ENCODE peak calls at places on chromosome 1, in eight cellular contexts. One of them, this sample, is unnamed.

GRCh38 chr1:205932776-205933175 is 10.5 kb downstream of the SLC26A9 start:
- DNase-seq in GM23248: no peak
- DNase-seq in NT2/D1: no peak
- DNase-seq in SK-N-SH: no peak
- DNase-seq in DND-41: no peak
- DNase-seq in neuronal stem cell: no peak
- DNase-seq in mammary epithelial cell: no peak
- DNase-seq in MM.1S: no peak
- DNase-seq in this sample: no peak

GRCh38 chr1:212181015-212181891 is 104.0 kb upstream of the PPP2R5A start:
- DNase-seq in GM23248: no peak
- DNase-seq in NT2/D1: no peak
- DNase-seq in SK-N-SH: no peak
- DNase-seq in DND-41: no peak
- DNase-seq in neuronal stem cell: no peak
- DNase-seq in mammary epithelial cell: no peak
- DNase-seq in MM.1S: no peak
- DNase-seq in this sample: peak

GRCh38 chr1:2189459-2190425 is 4.8 kb downstream of the FAAP20 start:
- DNase-seq in GM23248: peak
- DNase-seq in NT2/D1: peak
- DNase-seq in SK-N-SH: peak
- DNase-seq in DND-41: no peak
- DNase-seq in neuronal stem cell: peak
- DNase-seq in mammary epithelial cell: peak
- DNase-seq in MM.1S: peak
- DNase-seq in this sample: peak

GRCh38 chr1:118842462-118843201 is 145.5 kb downstream of the TBX15 start:
- DNase-seq in GM23248: no peak
- DNase-seq in NT2/D1: no peak
- DNase-seq in SK-N-SH: no peak
- DNase-seq in DND-41: no peak
- DNase-seq in neuronal stem cell: no peak
- DNase-seq in mammary epithelial cell: no peak
- DNase-seq in MM.1S: no peak
- DNase-seq in this sample: peak

GRCh38 chr1:26368486-26368885 is 4.1 kb downstream of the ZNF683 start:
- DNase-seq in GM23248: no peak
- DNase-seq in NT2/D1: no peak
- DNase-seq in SK-N-SH: no peak
- DNase-seq in DND-41: no peak
- DNase-seq in neuronal stem cell: no peak
- DNase-seq in mammary epithelial cell: no peak
- DNase-seq in MM.1S: no peak
- DNase-seq in this sample: no peak

GRCh38 chr1:201540846-201541735 is 2.2 kb downstream of the NAV1 start:
- DNase-seq in GM23248: no peak
- DNase-seq in NT2/D1: no peak
- DNase-seq in SK-N-SH: no peak
- DNase-seq in DND-41: no peak
- DNase-seq in neuronal stem cell: no peak
- DNase-seq in mammary epithelial cell: no peak
- DNase-seq in MM.1S: no peak
- DNase-seq in this sample: peak

GRCh38 chr1:14804626-14805025 is 206.1 kb downstream of the KAZN start:
- DNase-seq in GM23248: peak
- DNase-seq in NT2/D1: no peak
- DNase-seq in SK-N-SH: peak
- DNase-seq in DND-41: peak
- DNase-seq in neuronal stem cell: no peak
- DNase-seq in mammary epithelial cell: no peak
- DNase-seq in MM.1S: no peak
- DNase-seq in this sample: peak

GRCh38 chr1:58573705-58574591 is 3.1 kb downstream of the TACSTD2 start:
- DNase-seq in GM23248: no peak
- DNase-seq in NT2/D1: no peak
- DNase-seq in SK-N-SH: no peak
- DNase-seq in DND-41: no peak
- DNase-seq in neuronal stem cell: no peak
- DNase-seq in mammary epithelial cell: peak
- DNase-seq in MM.1S: peak
- DNase-seq in this sample: no peak

GRCh38 chr1:109425902-109426277 is 358 bp downstream of the PSMA5 start:
- DNase-seq in GM23248: peak
- DNase-seq in NT2/D1: peak
- DNase-seq in SK-N-SH: no peak
- DNase-seq in DND-41: peak
- DNase-seq in neuronal stem cell: no peak
- DNase-seq in mammary epithelial cell: no peak
- DNase-seq in MM.1S: peak
- DNase-seq in this sample: peak

GRCh38 chr1:207181838-207182237 is 77.8 kb downstream of the C4BPA start:
- DNase-seq in GM23248: no peak
- DNase-seq in NT2/D1: no peak
- DNase-seq in SK-N-SH: no peak
- DNase-seq in DND-41: no peak
- DNase-seq in neuronal stem cell: no peak
- DNase-seq in mammary epithelial cell: peak
- DNase-seq in MM.1S: no peak
- DNase-seq in this sample: no peak

GRCh38 chr1:1081311-1082238 is 7.5 kb upstream of the RNF223 start:
- DNase-seq in GM23248: no peak
- DNase-seq in NT2/D1: no peak
- DNase-seq in SK-N-SH: peak
- DNase-seq in DND-41: no peak
- DNase-seq in neuronal stem cell: no peak
- DNase-seq in mammary epithelial cell: no peak
- DNase-seq in MM.1S: no peak
- DNase-seq in this sample: no peak

GRCh38 chr1:10541286-10541685 is 66.5 kb downstream of the PEX14 start:
- DNase-seq in GM23248: no peak
- DNase-seq in NT2/D1: no peak
- DNase-seq in SK-N-SH: no peak
- DNase-seq in DND-41: no peak
- DNase-seq in neuronal stem cell: no peak
- DNase-seq in mammary epithelial cell: no peak
- DNase-seq in MM.1S: no peak
- DNase-seq in this sample: no peak

GRCh38 chr1:186212574-186213224 is 162.4 kb downstream of the TPR start:
- DNase-seq in GM23248: peak
- DNase-seq in NT2/D1: peak
- DNase-seq in SK-N-SH: peak
- DNase-seq in DND-41: peak
- DNase-seq in neuronal stem cell: peak
- DNase-seq in mammary epithelial cell: peak
- DNase-seq in MM.1S: peak
- DNase-seq in this sample: peak

GRCh38 chr1:224259986-224260385 is 70.0 kb downstream of the NVL start:
- DNase-seq in GM23248: peak
- DNase-seq in NT2/D1: no peak
- DNase-seq in SK-N-SH: no peak
- DNase-seq in DND-41: no peak
- DNase-seq in neuronal stem cell: no peak
- DNase-seq in mammary epithelial cell: no peak
- DNase-seq in MM.1S: no peak
- DNase-seq in this sample: no peak

GRCh38 chr1:41917835-41918449 is 780 bp downstream of the HIVEP3 start:
- DNase-seq in GM23248: peak
- DNase-seq in NT2/D1: no peak
- DNase-seq in SK-N-SH: peak
- DNase-seq in DND-41: peak
- DNase-seq in neuronal stem cell: peak
- DNase-seq in mammary epithelial cell: peak
- DNase-seq in MM.1S: peak
- DNase-seq in this sample: no peak

GRCh38 chr1:205950826-205951549 is 7.7 kb upstream of the SLC26A9 start:
- DNase-seq in GM23248: peak
- DNase-seq in NT2/D1: no peak
- DNase-seq in SK-N-SH: no peak
- DNase-seq in DND-41: no peak
- DNase-seq in neuronal stem cell: no peak
- DNase-seq in mammary epithelial cell: peak
- DNase-seq in MM.1S: no peak
- DNase-seq in this sample: no peak

DNA sequence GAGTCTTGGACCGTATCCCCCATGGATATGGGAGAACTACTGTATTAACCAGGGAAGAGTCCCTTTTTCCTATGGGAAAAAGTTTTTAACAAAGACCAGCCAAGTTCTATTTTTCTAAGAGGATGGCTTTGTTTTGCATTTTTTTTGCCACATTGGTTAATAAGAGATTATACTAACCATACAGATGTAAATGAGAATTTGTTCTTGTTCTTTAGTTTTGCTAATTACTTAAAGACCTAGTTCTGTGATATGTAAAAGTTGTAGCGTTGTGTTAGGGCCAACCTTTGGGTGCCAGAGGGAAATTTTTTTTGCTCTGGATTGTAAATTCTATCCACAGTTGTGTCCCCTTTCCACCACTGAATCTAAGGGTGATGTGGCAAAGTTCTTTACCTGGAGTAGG is 2.8 kb downstream of the SOAT1 start:
- DNase-seq in GM23248: no peak
- DNase-seq in NT2/D1: peak
- DNase-seq in SK-N-SH: no peak
- DNase-seq in DND-41: no peak
- DNase-seq in neuronal stem cell: no peak
- DNase-seq in mammary epithelial cell: no peak
- DNase-seq in MM.1S: no peak
- DNase-seq in this sample: peak
- H3K4me3 ChIP-seq in GM23248: no peak
- H3K4me3 ChIP-seq in NT2/D1: no peak
- H3K4me3 ChIP-seq in SK-N-SH: no peak
- H3K4me3 ChIP-seq in DND-41: no peak
- H3K4me3 ChIP-seq in neuronal stem cell: no peak
- H3K4me3 ChIP-seq in mammary epithelial cell: no peak
- H3K4me3 ChIP-seq in MM.1S: no peak
- H3K4me3 ChIP-seq in this sample: no peak

GRCh38 chr1:93219443-93219842 is 38.9 kb downstream of the CCDC18 start:
- DNase-seq in GM23248: no peak
- DNase-seq in NT2/D1: no peak
- DNase-seq in SK-N-SH: no peak
- DNase-seq in DND-41: peak
- DNase-seq in neuronal stem cell: no peak
- DNase-seq in mammary epithelial cell: peak
- DNase-seq in MM.1S: peak
- DNase-seq in this sample: no peak

GRCh38 chr1:93222987-93223675 is 42.6 kb downstream of the CCDC18 start:
- DNase-seq in GM23248: no peak
- DNase-seq in NT2/D1: no peak
- DNase-seq in SK-N-SH: peak
- DNase-seq in DND-41: no peak
- DNase-seq in neuronal stem cell: no peak
- DNase-seq in mammary epithelial cell: peak
- DNase-seq in MM.1S: no peak
- DNase-seq in this sample: no peak

GRCh38 chr1:93221913-93222312 is 41.4 kb downstream of the CCDC18 start:
- DNase-seq in GM23248: no peak
- DNase-seq in NT2/D1: no peak
- DNase-seq in SK-N-SH: no peak
- DNase-seq in DND-41: peak
- DNase-seq in neuronal stem cell: no peak
- DNase-seq in mammary epithelial cell: peak
- DNase-seq in MM.1S: no peak
- DNase-seq in this sample: no peak
- H3K9ac ChIP-seq in GM23248: no peak
- H3K9ac ChIP-seq in NT2/D1: no peak
- H3K9ac ChIP-seq in SK-N-SH: no peak
- H3K9ac ChIP-seq in DND-41: no peak
- H3K9ac ChIP-seq in neuronal stem cell: no peak
- H3K9ac ChIP-seq in mammary epithelial cell: no peak
- H3K9ac ChIP-seq in MM.1S: no peak
- H3K9ac ChIP-seq in this sample: no peak

GRCh38 chr1:60573726-60574409 is 500.3 kb upstream of the C1orf87 start:
- DNase-seq in GM23248: peak
- DNase-seq in NT2/D1: peak
- DNase-seq in SK-N-SH: no peak
- DNase-seq in DND-41: no peak
- DNase-seq in neuronal stem cell: no peak
- DNase-seq in mammary epithelial cell: peak
- DNase-seq in MM.1S: no peak
- DNase-seq in this sample: no peak

GRCh38 chr1:60575326-60575874 is 501.8 kb upstream of the C1orf87 start:
- DNase-seq in GM23248: no peak
- DNase-seq in NT2/D1: no peak
- DNase-seq in SK-N-SH: no peak
- DNase-seq in DND-41: no peak
- DNase-seq in neuronal stem cell: no peak
- DNase-seq in mammary epithelial cell: no peak
- DNase-seq in MM.1S: no peak
- DNase-seq in this sample: no peak

GRCh38 chr1:60571811-60572210 is 498.2 kb upstream of the C1orf87 start:
- DNase-seq in GM23248: no peak
- DNase-seq in NT2/D1: no peak
- DNase-seq in SK-N-SH: no peak
- DNase-seq in DND-41: no peak
- DNase-seq in neuronal stem cell: no peak
- DNase-seq in mammary epithelial cell: peak
- DNase-seq in MM.1S: no peak
- DNase-seq in this sample: no peak

GRCh38 chr1:60572378-60572777 is 498.8 kb upstream of the C1orf87 start:
- DNase-seq in GM23248: no peak
- DNase-seq in NT2/D1: no peak
- DNase-seq in SK-N-SH: no peak
- DNase-seq in DND-41: no peak
- DNase-seq in neuronal stem cell: no peak
- DNase-seq in mammary epithelial cell: no peak
- DNase-seq in MM.1S: no peak
- DNase-seq in this sample: no peak

GRCh38 chr1:60573121-60573520 is 499.6 kb upstream of the C1orf87 start:
- DNase-seq in GM23248: no peak
- DNase-seq in NT2/D1: no peak
- DNase-seq in SK-N-SH: no peak
- DNase-seq in DND-41: no peak
- DNase-seq in neuronal stem cell: no peak
- DNase-seq in mammary epithelial cell: peak
- DNase-seq in MM.1S: no peak
- DNase-seq in this sample: no peak
- H3K4me3 ChIP-seq in GM23248: no peak
- H3K4me3 ChIP-seq in NT2/D1: no peak
- H3K4me3 ChIP-seq in SK-N-SH: no peak
- H3K4me3 ChIP-seq in DND-41: no peak
- H3K4me3 ChIP-seq in neuronal stem cell: no peak
- H3K4me3 ChIP-seq in mammary epithelial cell: no peak
- H3K4me3 ChIP-seq in MM.1S: no peak
- H3K4me3 ChIP-seq in this sample: no peak

GRCh38 chr1:117541003-117541402 is 64.8 kb upstream of the TENT5C start:
- DNase-seq in GM23248: peak
- DNase-seq in NT2/D1: no peak
- DNase-seq in SK-N-SH: no peak
- DNase-seq in DND-41: no peak
- DNase-seq in neuronal stem cell: no peak
- DNase-seq in mammary epithelial cell: no peak
- DNase-seq in MM.1S: no peak
- DNase-seq in this sample: no peak
- H3K9ac ChIP-seq in GM23248: no peak
- H3K9ac ChIP-seq in NT2/D1: no peak
- H3K9ac ChIP-seq in SK-N-SH: no peak
- H3K9ac ChIP-seq in DND-41: no peak
- H3K9ac ChIP-seq in neuronal stem cell: no peak
- H3K9ac ChIP-seq in mammary epithelial cell: no peak
- H3K9ac ChIP-seq in MM.1S: no peak
- H3K9ac ChIP-seq in this sample: no peak

GRCh38 chr1:89262643-89263042 is 10.0 kb downstream of the GBP5 start:
- DNase-seq in GM23248: peak
- DNase-seq in NT2/D1: no peak
- DNase-seq in SK-N-SH: no peak
- DNase-seq in DND-41: no peak
- DNase-seq in neuronal stem cell: no peak
- DNase-seq in mammary epithelial cell: peak
- DNase-seq in MM.1S: no peak
- DNase-seq in this sample: no peak
- H3K4me3 ChIP-seq in GM23248: peak
- H3K4me3 ChIP-seq in NT2/D1: no peak
- H3K4me3 ChIP-seq in SK-N-SH: no peak
- H3K4me3 ChIP-seq in DND-41: peak
- H3K4me3 ChIP-seq in neuronal stem cell: no peak
- H3K4me3 ChIP-seq in mammary epithelial cell: no peak
- H3K4me3 ChIP-seq in MM.1S: no peak
- H3K4me3 ChIP-seq in this sample: no peak

This sample was measured in Karpas-422.